ENCODE peak calls at places on chromosomes 2 and 18, in six cellular contexts. X is GM06990, Q is hepatocyte, A is WTC11, N is B cell, W is PC-3. Y is an unnamed sample.

GRCh38 chr2:18971628-18972027 is 382.3 kb upstream of the NT5C1B start:
- DNase-seq in Q (no peak), W (peak; percentile 92), N (no peak), X (no peak), A (no peak), Y (no peak)

GRCh38 chr2:71611781-71612545 is 158.6 kb downstream of the DYSF start:
- DNase-seq in W (no peak), A (peak; percentile 4), X (no peak), N (peak; percentile 25), Q (no peak), Y (no peak)

GRCh38 chr2:45860136-45861106 is 208.9 kb downstream of the PRKCE start:
- DNase-seq in N (no peak), X (no peak), W (no peak), Q (peak; percentile 51), A (no peak), Y (peak; percentile 44)

GRCh38 chr2:168798076-168798887 is 4.2 kb upstream of the NOSTRIN start:
- DNase-seq in Q (peak; percentile 37), X (no peak), A (peak; percentile 28), N (no peak), W (no peak), Y (no peak)

GRCh38 chr2:15638720-15639119 is 47.1 kb downstream of the DDX1 start:
- DNase-seq in N (no peak), A (no peak), X (no peak), W (no peak), Q (no peak), Y (no peak)

GRCh38 chr18:76588591-76589303 is 93.7 kb upstream of the ZNF516 start:
- DNase-seq in Q (no peak), A (no peak), X (no peak), N (no peak), W (no peak), Y (no peak)

GRCh38 chr18:59778434-59778833 is 81.2 kb upstream of the CCBE1 start:
- DNase-seq in W (no peak), A (no peak), Q (no peak), X (no peak), N (no peak), Y (no peak)

GRCh38 chr2:202848813-202849212 is 22.8 kb downstream of the ICA1L start:
- DNase-seq in W (no peak), Q (no peak), A (no peak), N (no peak), X (no peak), Y (no peak)

GRCh38 chr18:75204978-75205759 is 3.8 kb downstream of the PTGR3 start:
- DNase-seq in W (no peak), A (peak; percentile 31), N (no peak), Q (no peak), X (no peak), Y (no peak)

GRCh38 chr2:45913539-45913938 is 262.1 kb downstream of the PRKCE start:
- DNase-seq in Q (no peak), N (no peak), X (no peak), A (no peak), W (peak; percentile 45), Y (no peak)

GRCh38 chr2:234911271-234911670 is 40.5 kb upstream of the SH3BP4 start:
- DNase-seq in Q (no peak), W (peak; percentile 88), X (no peak), A (no peak), N (no peak), Y (no peak)

GRCh38 chr2:188345439-188345838 is 53.8 kb downstream of the GULP1 start:
- DNase-seq in N (no peak), X (no peak), W (no peak), A (no peak), Q (no peak), Y (no peak)

Y was measured in tibial artery.